ENCODE peak calls at places on chromosomes 5 and 9, in five cellular contexts. P is IMR-90, M is H1, Y is mesendoderm, V is H9. O is an unnamed sample. For H3K4me1, the result is how much of the 10 kb centered on the place peaks cover.

GRCh38 chr9:91131433-91131839 is 230.3 kb downstream of the AUH start:
- DNase-seq in M (no peak), P (peak), Y (no peak), V (no peak), O (no peak)

GRCh38 chr5:180143656-180144364 is 65.2 kb downstream of the RASGEF1C start:
- DNase-seq in M (no peak), Y (no peak), V (no peak), P (no peak), O (no peak)

GRCh38 chr9:82982271-82982880 is 80.6 kb downstream of the RASEF start:
- DNase-seq in M (no peak), P (no peak), Y (no peak), V (no peak), O (no peak)

GRCh38 chr9:78121488-78121887 is 89.9 kb upstream of the GNAQ start:
- DNase-seq in P (peak), Y (peak), V (peak), M (no peak), O (peak)

GRCh38 chr5:150544606-150545219 is 36.8 kb downstream of the NDST1 start:
- DNase-seq in M (peak), Y (peak), V (peak), P (peak), O (peak)

GRCh38 chr5:53109041-53109435 is 519 bp downstream of the MOCS2 start:
- DNase-seq in P (no peak), Y (peak), M (no peak), V (no peak), O (peak)

GRCh38 chr5:150263801-150264621 is 25.6 kb downstream of the CAMK2A start:
- DNase-seq in V (no peak), Y (no peak), P (peak), M (no peak), O (no peak)

GRCh38 chr5:9852686-9853085 is 222.5 kb upstream of the TAS2R1 start:
- DNase-seq in V (no peak), Y (no peak), M (no peak), P (peak), O (no peak)

GRCh38 chr9:1294641-1295040 is 244.5 kb downstream of the DMRT2 start:
- DNase-seq in P (no peak), V (no peak), Y (no peak), M (no peak), O (no peak)

GRCh38 chr5:172768098-172768572 is 2.9 kb downstream of the DUSP1 start:
- DNase-seq in Y (no peak), V (no peak), M (no peak), P (no peak), O (no peak)

GRCh38 chr5:180647465-180647864 is 1.9 kb downstream of the FLT4 start:
- DNase-seq in V (no peak), Y (no peak), M (no peak), P (no peak), O (no peak)

GRCh38 chr5:110134963-110135935 is 445.5 kb downstream of the MAN2A1 start:
- DNase-seq in V (no peak), P (no peak), M (no peak), Y (no peak), O (no peak)

GRCh38 chr5:31232273-31232888 is 38.9 kb downstream of the CDH6 start:
- DNase-seq in M (peak), V (peak), P (peak), Y (peak), O (peak)

GRCh38 chr5:42689391-42689790 is 67.2 kb upstream of the CCDC152 start:
- DNase-seq in V (no peak), Y (no peak), M (no peak), P (no peak), O (no peak)

GRCh38 chr9:5909999-5910398 is 19.3 kb downstream of the MLANA start:
- DNase-seq in Y (no peak), P (peak), M (no peak), V (no peak), O (no peak)

GRCh38 chr5:111530298-111530740 is 18.0 kb upstream of the STARD4 start:
- DNase-seq in Y (peak), V (peak), M (no peak), P (peak), O (no peak)

GRCh38 chr5:149229298-149229937 is 42.2 kb upstream of the AFAP1L1 start:
- DNase-seq in V (no peak), P (no peak), Y (no peak), M (no peak), O (no peak)

GRCh38 chr5:126525630-126526245 is 69.3 kb downstream of the ALDH7A1 start:
- DNase-seq in P (peak), M (no peak), V (peak), Y (peak), O (no peak)

GRCh38 chr5:91266184-91266705 is 116.9 kb downstream of the ARRDC3 start:
- DNase-seq in Y (no peak), P (peak), M (no peak), V (no peak), O (no peak)

GRCh38 chr5:127906562-127907204 is 176.9 kb upstream of the SLC12A2 start:
- DNase-seq in P (no peak), V (no peak), M (no peak), Y (no peak), O (no peak)

GRCh38 chr5:168765220-168766037 is 186.3 kb upstream of the PANK3 start:
- DNase-seq in P (no peak), Y (no peak), M (no peak), V (no peak), O (no peak)

GRCh38 chr5:5316333-5316732 is 106.1 kb upstream of the ICE1 start:
- DNase-seq in M (no peak), V (no peak), P (no peak), Y (no peak), O (no peak)

GRCh38 chr5:14406554-14406849 is 175.1 kb upstream of the OTULINL start:
- DNase-seq in P (peak), V (no peak), M (no peak), Y (no peak), O (no peak)

GRCh38 chr9:129610193-129610472 is 10.8 kb downstream of the C9orf50 start:
- DNase-seq in M (no peak), V (no peak), P (no peak), Y (no peak), O (no peak)

GRCh38 chr9:129612123-129612522 is 8.8 kb downstream of the C9orf50 start:
- DNase-seq in V (no peak), Y (no peak), M (no peak), P (no peak), O (no peak)

GRCh38 chr9:129609486-129610192 is 11.3 kb downstream of the C9orf50 start:
- DNase-seq in Y (peak), P (no peak), M (no peak), V (no peak), O (no peak)

GRCh38 chr9:129611302-129611800 is 9.6 kb downstream of the C9orf50 start:
- DNase-seq in P (no peak), M (no peak), V (no peak), Y (no peak), O (no peak)

GRCh38 chr9:129610473-129611301 is 10.2 kb downstream of the C9orf50 start:
- DNase-seq in Y (peak), P (peak), V (peak), M (no peak), O (peak)
- H2BK5ac ChIP-seq in Y (no peak), P (peak), V (no peak), M (peak), O (peak)

GRCh38 chr9:127333326-127334064 is 63.5 kb upstream of the SLC2A8 start:
- DNase-seq in P (no peak), M (no peak), V (no peak), Y (no peak), O (no peak)
- H3K4me1 ChIP-seq in P (under half), M (under half), V (under half), Y (under half), O (under half)

GRCh38 chr5:1881731-1882336 is 891 bp downstream of the IRX4 start:
- DNase-seq in M (no peak), P (no peak), V (peak), Y (peak), O (no peak)

GRCh38 chr5:1881273-1881586 is 1.5 kb downstream of the IRX4 start:
- DNase-seq in V (peak), M (peak), P (no peak), Y (peak), O (no peak)

GRCh38 chr5:1882337-1883119 is at the start of gene IRX4:
- DNase-seq in P (peak), V (peak), Y (peak), M (no peak), O (no peak)

GRCh38 chr5:1879292-1880263 is 3.1 kb downstream of the IRX4 start:
- DNase-seq in Y (peak), P (no peak), V (no peak), M (no peak), O (no peak)

GRCh38 chr5:1880377-1881272 is 2.1 kb downstream of the IRX4 start:
- DNase-seq in V (no peak), M (no peak), P (no peak), Y (no peak), O (no peak)
- H2BK5ac ChIP-seq in V (no peak), M (no peak), P (no peak), Y (no peak), O (no peak)

GRCh38 chr9:120184266-120184665 is 395.7 kb downstream of the CDK5RAP2 start:
- DNase-seq in P (no peak), Y (no peak), V (no peak), M (no peak), O (no peak)
- H3K4me1 ChIP-seq in P (under half), Y (under half), V (under half), M (under half), O (under half)

GRCh38 chr5:122371511-122372151 is 59.6 kb downstream of the SNCAIP start:
- DNase-seq in M (no peak), Y (no peak), P (no peak), V (no peak), O (no peak)

GRCh38 chr5:122376305-122376704 is 64.3 kb downstream of the SNCAIP start:
- DNase-seq in P (no peak), Y (no peak), V (no peak), M (no peak), O (no peak)

GRCh38 chr5:122377023-122377422 is 65.0 kb downstream of the SNCAIP start:
- DNase-seq in P (peak), V (no peak), M (no peak), Y (no peak), O (no peak)

GRCh38 chr5:122375801-122376200 is 63.8 kb downstream of the SNCAIP start:
- DNase-seq in Y (no peak), P (peak), M (no peak), V (no peak), O (no peak)
- H2BK5ac ChIP-seq in Y (no peak), P (no peak), M (no peak), V (no peak), O (no peak)

GRCh38 chr5:17235736-17236330 is 18.4 kb downstream of the BASP1 start:
- DNase-seq in M (no peak), P (peak), Y (no peak), V (no peak), O (no peak)
- H3K4me1 ChIP-seq in M (under half), P (under half), Y (under half), V (under half), O (under half)

GRCh38 chr9:109121218-109121796 is 1.6 kb upstream of the TMEM245 start:
- DNase-seq in M (no peak), Y (peak), V (no peak), P (no peak), O (no peak)

GRCh38 chr9:109119439-109120203 is at the start of gene TMEM245:
- DNase-seq in M (peak), Y (peak), P (peak), V (peak), O (peak)

GRCh38 chr9:109120204-109120789 is 550 bp upstream of the TMEM245 start:
- DNase-seq in P (no peak), Y (peak), V (no peak), M (no peak), O (no peak)

GRCh38 chr9:109117856-109118801 is 1.6 kb downstream of the TMEM245 start:
- DNase-seq in P (peak), V (no peak), M (no peak), Y (no peak), O (no peak)

GRCh38 chr9:109118802-109119438 is 827 bp downstream of the TMEM245 start:
- DNase-seq in M (no peak), V (peak), Y (peak), P (peak), O (peak)
- H2BK5ac ChIP-seq in M (peak), V (no peak), Y (no peak), P (peak), O (peak)

DNA sequence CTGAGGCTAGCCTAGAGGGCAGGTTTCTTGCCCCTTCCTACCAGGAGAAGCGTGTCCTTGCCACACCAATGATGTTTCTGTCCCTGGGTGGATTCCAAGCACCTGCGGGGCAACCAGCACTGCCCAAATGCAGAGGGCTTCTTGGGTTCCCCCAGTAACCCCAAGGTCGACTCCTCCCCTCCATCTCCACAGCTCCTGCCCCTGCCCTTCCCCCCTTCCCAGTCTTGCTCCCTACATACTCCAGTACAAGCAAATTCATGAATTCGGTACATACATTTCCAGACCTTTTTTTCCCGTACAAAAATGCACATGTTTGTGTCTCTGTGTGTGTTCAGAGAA is 12.8 kb upstream of the JADE2 start:
- DNase-seq in Y (no peak), M (no peak), V (peak), P (no peak), O (no peak)
- H3K4me1 ChIP-seq in Y (under half), M (under half), V (under half), P (under half), O (under half)

GRCh38 chr5:157549283-157549629 is 26.3 kb downstream of the ADAM19 start:
- DNase-seq in M (no peak), P (peak), V (no peak), Y (no peak), O (no peak)
- H2BK5ac ChIP-seq in M (no peak), P (peak), V (no peak), Y (no peak), O (no peak)